ENCODE peak calls at places on chromosome 16, in six cellular contexts. G is IMR-90, Z is GM12878, I is K562, H is A549, P is HepG2. W is an unnamed sample.

GRCh38 chr16:82767808-82768207 is 141.0 kb downstream of the CDH13 start:
- DNase-seq in G (no peak), Z (no peak), I (no peak), H (no peak), P (no peak), W (no peak)

GRCh38 chr16:81814751-81815428 is 35.8 kb downstream of the PLCG2 start:
- DNase-seq in G (no peak), Z (no peak), I (no peak), H (no peak), P (no peak), W (no peak)

GRCh38 chr16:22874394-22874793 is 60.4 kb downstream of the HS3ST2 start:
- DNase-seq in G (no peak), Z (no peak), I (no peak), H (no peak), P (no peak), W (no peak)

GRCh38 chr16:46711106-46711769 is 21.8 kb downstream of the ORC6 start:
- DNase-seq in G (no peak), Z (no peak), I (no peak), H (no peak), P (no peak), W (no peak)

GRCh38 chr16:80056334-80056733 is 455.8 kb upstream of the MAF start:
- DNase-seq in G (peak; percentile 20), Z (no peak), I (no peak), H (no peak), P (no peak), W (no peak)

GRCh38 chr16:50457979-50458461 is 89.2 kb upstream of the BRD7 start:
- DNase-seq in G (no peak), Z (no peak), I (no peak), H (no peak), P (no peak), W (no peak)

GRCh38 chr16:6144441-6144840 is 1046.8 kb upstream of the EEF2KMT start:
- DNase-seq in G (no peak), Z (no peak), I (no peak), H (no peak), P (no peak), W (no peak)

GRCh38 chr16:10988879-10989278 is 44.5 kb downstream of the CLEC16A start:
- DNase-seq in G (no peak), Z (no peak), I (no peak), H (no peak), P (no peak), W (no peak)

GRCh38 chr16:81204794-81205680 is 33.5 kb upstream of the BCO1 start:
- DNase-seq in G (peak; percentile 64), Z (peak; percentile 11), I (peak; percentile 58), H (peak; percentile 61), P (peak; percentile 61), W (peak; percentile 59)

GRCh38 chr16:15672514-15673167 is 22.6 kb downstream of the NDE1 start:
- DNase-seq in G (peak; percentile 96), Z (no peak), I (no peak), H (peak; percentile 90), P (peak; percentile 100), W (no peak)

GRCh38 chr16:22124583-22125284 is 32.4 kb downstream of the VWA3A start:
- DNase-seq in G (no peak), Z (no peak), I (no peak), H (no peak), P (no peak), W (no peak)

GRCh38 chr16:80610489-80611156 is 69.8 kb downstream of the DYNLRB2 start:
- DNase-seq in G (no peak), Z (no peak), I (no peak), H (no peak), P (no peak), W (no peak)

GRCh38 chr16:54647216-54647615 is 283.4 kb upstream of the IRX5 start:
- DNase-seq in G (no peak), Z (no peak), I (no peak), H (no peak), P (no peak), W (no peak)

GRCh38 chr16:31157136-31157535 is 7.3 kb upstream of the PRSS36 start:
- DNase-seq in G (no peak), Z (no peak), I (no peak), H (no peak), P (no peak), W (no peak)

GRCh38 chr16:66408181-66409048 is 18.7 kb upstream of the BEAN1 start:
- DNase-seq in G (peak; percentile 88), Z (no peak), I (no peak), H (peak; percentile 70), P (peak; percentile 93), W (peak; percentile 60)

GRCh38 chr16:80285089-80285488 is 255.7 kb upstream of the DYNLRB2 start:
- DNase-seq in G (peak; percentile 89), Z (no peak), I (no peak), H (peak; percentile 42), P (no peak), W (no peak)

DNA sequence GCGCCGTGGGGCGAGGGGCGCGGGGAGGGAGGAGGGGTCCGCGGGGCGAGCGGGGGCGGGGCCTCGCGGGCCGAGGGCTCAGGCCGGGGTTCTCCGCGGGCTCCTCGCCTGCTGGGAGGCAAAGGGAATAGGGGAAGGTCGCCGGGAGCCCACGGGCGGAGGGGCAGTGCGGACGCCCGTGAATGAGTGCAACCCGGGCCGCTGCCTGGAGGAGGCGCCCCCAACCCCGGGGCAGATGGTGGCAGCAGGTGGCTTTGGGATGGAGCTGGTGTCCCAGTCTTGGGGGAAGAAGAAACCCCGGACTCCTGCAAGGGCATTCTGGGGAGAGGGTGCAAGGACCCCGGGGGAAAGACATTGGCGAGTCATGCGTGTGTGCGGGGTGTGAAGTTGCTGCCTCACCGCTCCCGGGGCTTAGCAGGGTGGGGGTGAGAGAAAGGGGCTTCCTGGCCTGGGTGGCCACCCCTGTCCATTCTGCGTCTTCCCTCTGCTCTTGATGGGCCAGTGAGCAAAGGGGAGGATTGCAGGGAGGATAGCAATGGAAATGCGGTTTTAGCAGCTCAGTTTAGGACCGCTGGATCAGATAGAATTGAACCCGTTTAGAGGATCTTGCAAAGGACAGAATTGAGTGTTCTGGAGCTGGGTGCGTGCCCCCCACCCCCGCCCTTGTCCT is 508 bp downstream of the KIAA0513 start:
- DNase-seq in G (no peak), Z (no peak), I (no peak), H (no peak), P (no peak), W (no peak)
- TF ChIP-seq CEBPB in G (no peak), Z (no peak), I (no peak), H (no peak), P (no peak), W (no peak)

DNA sequence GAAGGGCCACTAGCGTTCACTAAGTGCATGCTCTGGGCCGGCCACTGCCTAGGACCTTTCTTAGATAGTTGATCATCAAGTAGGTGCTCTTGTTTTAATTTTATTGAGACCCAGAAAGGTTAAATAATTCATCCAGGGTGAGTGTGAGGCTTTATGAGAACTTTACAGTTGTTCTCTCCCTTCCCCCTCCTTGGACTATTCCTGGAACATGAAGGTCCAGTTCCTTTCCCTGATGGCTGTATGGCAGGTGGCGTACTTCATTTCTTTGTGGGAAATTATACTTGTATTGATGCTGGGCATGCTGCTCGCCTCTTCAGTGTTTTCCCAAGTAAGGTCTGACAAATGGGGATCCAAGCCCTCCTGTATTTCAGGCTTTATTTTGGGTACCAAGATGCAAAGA is 8.5 kb downstream of the SGF29 start:
- DNase-seq in G (no peak), Z (no peak), I (no peak), H (no peak), P (no peak), W (no peak)
- TF ChIP-seq CTCF in G (no peak), Z (no peak), I (no peak), H (no peak), P (no peak), W (no peak)

GRCh38 chr16:17801024-17801423 is 330.3 kb upstream of the XYLT1 start:
- DNase-seq in G (peak; percentile 37), Z (no peak), I (no peak), H (no peak), P (no peak), W (no peak)

GRCh38 chr16:17802566-17802965 is 331.8 kb upstream of the XYLT1 start:
- DNase-seq in G (peak; percentile 72), Z (no peak), I (no peak), H (no peak), P (no peak), W (no peak)

GRCh38 chr16:17803625-17804410 is 333.1 kb upstream of the XYLT1 start:
- DNase-seq in G (peak; percentile 97), Z (no peak), I (no peak), H (peak; percentile 34), P (no peak), W (no peak)

GRCh38 chr16:17793354-17793753 is 322.6 kb upstream of the XYLT1 start:
- DNase-seq in G (no peak), Z (no peak), I (no peak), H (no peak), P (no peak), W (no peak)

DNA sequence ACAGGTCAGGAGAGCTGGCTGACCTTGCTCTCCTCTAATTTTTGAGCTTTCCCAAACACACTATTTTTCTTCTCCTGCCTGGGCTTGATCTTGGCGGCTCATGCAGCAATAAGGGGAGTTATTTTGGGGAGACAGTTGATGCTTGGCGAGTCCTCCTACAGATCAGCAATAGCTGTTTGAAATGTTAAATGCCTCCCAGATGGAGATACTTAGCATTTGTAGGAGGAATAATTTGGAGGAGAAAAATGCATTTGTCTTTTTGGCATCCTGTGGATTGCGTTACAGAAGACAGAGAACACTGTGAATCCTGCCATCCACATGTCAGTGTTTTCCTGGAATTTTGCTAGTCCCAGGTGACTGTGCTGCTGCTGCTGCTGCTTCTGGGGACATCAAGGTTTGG is 328.0 kb upstream of the XYLT1 start:
- DNase-seq in G (no peak), Z (no peak), I (no peak), H (no peak), P (no peak), W (no peak)
- TF ChIP-seq CEBPB in G (no peak), Z (no peak), I (no peak), H (no peak), P (no peak), W (no peak)

GRCh38 chr16:64983983-64984382 is 137.9 kb downstream of the CDH11 start:
- DNase-seq in G (peak; percentile 89), Z (no peak), I (peak; percentile 24), H (peak; percentile 40), P (peak; percentile 5), W (no peak)
- TF ChIP-seq CTCF in G (peak; percentile 74), Z (peak; percentile 55), I (peak; percentile 20), H (peak; percentile 8), P (peak; percentile 15), W (no peak)

GRCh38 chr16:75000481-75001081 is 1.8 kb downstream of the ZNRF1 start:
- DNase-seq in G (peak; percentile 37), Z (no peak), I (no peak), H (no peak), P (no peak), W (no peak)
- TF ChIP-seq CEBPB in G (no peak), Z (no peak), I (no peak), H (no peak), P (no peak), W (no peak)

DNA sequence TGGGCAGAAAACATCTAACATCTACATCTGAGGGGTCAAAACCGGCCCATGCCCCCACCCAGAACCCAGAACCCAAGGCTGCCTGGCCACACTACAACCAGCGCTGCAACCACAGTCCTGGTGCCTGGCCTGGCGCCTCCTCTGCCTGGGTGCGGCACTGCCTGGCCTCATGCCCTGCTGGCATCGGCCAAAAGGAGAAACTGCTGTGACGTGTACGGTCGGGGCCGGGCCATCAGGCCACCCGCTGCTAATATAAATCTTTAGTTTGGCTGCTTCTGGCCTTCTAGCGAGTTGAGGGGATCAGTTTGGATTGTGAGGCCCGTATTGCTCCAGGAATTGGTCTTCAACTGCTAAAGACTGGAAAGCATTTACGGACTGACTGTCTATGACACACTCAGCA is 22.8 kb downstream of the TMEM204 start:
- DNase-seq in G (no peak), Z (no peak), I (no peak), H (no peak), P (no peak), W (no peak)
- TF ChIP-seq CTCF in G (no peak), Z (no peak), I (no peak), H (no peak), P (no peak), W (no peak)

W was measured in HCT116.